ENCODE peak calls at places on chromosome 6, in eight cellular contexts. One of them, this sample, is unnamed.

GRCh38 chr6:155352812-155353211 is 38.5 kb upstream of the TFB1M start:
- DNase-seq in T follicular helper cell: no peak
- DNase-seq in KG1: no peak
- DNase-seq in T-cell: no peak
- DNase-seq in fibroblast of mammary gland: peak
- DNase-seq in thyroid gland: no peak
- DNase-seq in NCI-H460: no peak
- DNase-seq in putamen: no peak
- DNase-seq in this sample: peak

GRCh38 chr6:40524797-40525584 is 62.2 kb downstream of the LRFN2 start:
- DNase-seq in NCI-H460: no peak
- DNase-seq in T follicular helper cell: no peak
- DNase-seq in T-cell: no peak
- DNase-seq in thyroid gland: no peak
- DNase-seq in fibroblast of mammary gland: no peak
- DNase-seq in putamen: no peak
- DNase-seq in KG1: no peak
- DNase-seq in this sample: no peak

GRCh38 chr6:110687326-110687725 is 127.9 kb downstream of the CDK19 start:
- DNase-seq in KG1: no peak
- DNase-seq in thyroid gland: no peak
- DNase-seq in T-cell: no peak
- DNase-seq in putamen: no peak
- DNase-seq in fibroblast of mammary gland: no peak
- DNase-seq in T follicular helper cell: no peak
- DNase-seq in NCI-H460: no peak
- DNase-seq in this sample: no peak

GRCh38 chr6:168737481-168737880 is 296.5 kb downstream of the SMOC2 start:
- DNase-seq in NCI-H460: peak
- DNase-seq in KG1: no peak
- DNase-seq in T-cell: no peak
- DNase-seq in thyroid gland: no peak
- DNase-seq in fibroblast of mammary gland: peak
- DNase-seq in putamen: no peak
- DNase-seq in T follicular helper cell: no peak
- DNase-seq in this sample: no peak

GRCh38 chr6:107154131-107154906 is 39.0 kb upstream of the BEND3 start:
- DNase-seq in thyroid gland: peak
- DNase-seq in T follicular helper cell: no peak
- DNase-seq in T-cell: no peak
- DNase-seq in fibroblast of mammary gland: no peak
- DNase-seq in putamen: no peak
- DNase-seq in NCI-H460: no peak
- DNase-seq in KG1: no peak
- DNase-seq in this sample: no peak

GRCh38 chr6:166112580-166112979 is 55.1 kb downstream of the TBXT start:
- DNase-seq in fibroblast of mammary gland: peak
- DNase-seq in thyroid gland: no peak
- DNase-seq in putamen: no peak
- DNase-seq in KG1: no peak
- DNase-seq in T-cell: no peak
- DNase-seq in NCI-H460: peak
- DNase-seq in T follicular helper cell: no peak
- DNase-seq in this sample: peak

GRCh38 chr6:42441059-42441471 is 10.7 kb downstream of the TRERF1 start:
- DNase-seq in T-cell: no peak
- DNase-seq in NCI-H460: no peak
- DNase-seq in T follicular helper cell: no peak
- DNase-seq in fibroblast of mammary gland: peak
- DNase-seq in KG1: no peak
- DNase-seq in putamen: no peak
- DNase-seq in thyroid gland: peak
- DNase-seq in this sample: peak

GRCh38 chr6:163249651-163250101 is 164.8 kb upstream of the QKI start:
- DNase-seq in thyroid gland: no peak
- DNase-seq in KG1: no peak
- DNase-seq in putamen: peak
- DNase-seq in T follicular helper cell: no peak
- DNase-seq in fibroblast of mammary gland: no peak
- DNase-seq in NCI-H460: no peak
- DNase-seq in T-cell: no peak
- DNase-seq in this sample: peak